ENCODE peak calls at places on chromosomes 5 and 9, in five cellular contexts. E, A, G, M and L are unnamed samples.

GRCh38 chr5:107607656-107608368 is 62.9 kb downstream of the EFNA5 start:
- DNase-seq in A (no peak), E (peak), M (no peak), G (no peak), L (no peak)

GRCh38 chr5:150139334-150139733 is 16.3 kb downstream of the PDGFRB start:
- DNase-seq in M (no peak), E (no peak), A (no peak), G (no peak), L (no peak)

GRCh38 chr5:58872670-58873273 is 289.9 kb downstream of the RAB3C start:
- DNase-seq in A (no peak), M (no peak), E (no peak), G (no peak), L (no peak)

GRCh38 chr9:35811364-35812024 is 568 bp downstream of the SPAG8 start:
- DNase-seq in G (no peak), M (no peak), E (peak), A (no peak), L (no peak)

GRCh38 chr9:134136117-134136996 is 475 bp downstream of the WDR5 start:
- DNase-seq in E (peak), G (no peak), A (peak), M (peak), L (peak)

GRCh38 chr5:4879693-4880303 is 260.3 kb upstream of the ADAMTS16 start:
- DNase-seq in E (peak), M (no peak), G (no peak), A (peak), L (peak)

GRCh38 chr9:32384364-32385134 is at the start of gene ACO1:
- DNase-seq in G (peak), M (peak), A (peak), E (peak), L (peak)

GRCh38 chr5:3310551-3311340 is 284.9 kb upstream of the IRX1 start:
- DNase-seq in A (no peak), M (no peak), E (no peak), G (no peak), L (no peak)